ENCODE peak calls at places on chromosome 1, in four cellular contexts. F is cardiac fibroblast, X is Karpas-422, W is astrocyte of the spinal cord. V is an unnamed sample.

GRCh38 chr1:9714257-9714718 is 62.8 kb downstream of the PIK3CD start:
- DNase-seq in F (no peak), X (no peak), W (no peak), V (no peak)

GRCh38 chr1:196608401-196609113 is at the start of gene KCNT2:
- DNase-seq in F (peak), X (no peak), W (peak), V (peak)

GRCh38 chr1:157993179-157994080 is at the start of gene KIRREL1:
- DNase-seq in F (peak), X (no peak), W (peak), V (no peak)

GRCh38 chr1:109242387-109242786 is 7.0 kb upstream of the CELSR2 start:
- DNase-seq in F (peak), X (no peak), W (no peak), V (no peak)

GRCh38 chr1:206004821-206005220 is 1.6 kb upstream of the RAB7B start:
- DNase-seq in F (no peak), X (no peak), W (no peak), V (no peak)

GRCh38 chr1:8604041-8604942 is 213.1 kb downstream of the RERE start:
- DNase-seq in F (no peak), X (no peak), W (no peak), V (no peak)

GRCh38 chr1:119885903-119886783 is 10.2 kb downstream of the ADAM30 start:
- DNase-seq in F (peak), X (peak), W (peak), V (no peak)

GRCh38 chr1:110657351-110657750 is 17.4 kb downstream of the KCNA3 start:
- DNase-seq in F (no peak), X (no peak), W (no peak), V (no peak)

GRCh38 chr1:197692965-197693364 is 82.3 kb downstream of the DENND1B start:
- DNase-seq in F (peak), X (peak), W (peak), V (no peak)

GRCh38 chr1:42152119-42152518 is 1.1 kb upstream of the GUCA2B start:
- DNase-seq in F (no peak), X (no peak), W (no peak), V (no peak)

GRCh38 chr1:172742599-172743500 is 83.9 kb downstream of the FASLG start:
- DNase-seq in F (peak), X (peak), W (peak), V (no peak)

GRCh38 chr1:181508486-181509165 is 25.3 kb downstream of the CACNA1E start:
- DNase-seq in F (no peak), X (no peak), W (no peak), V (no peak)

GRCh38 chr1:87814573-87814972 is 485.9 kb downstream of the LMO4 start:
- DNase-seq in F (no peak), X (no peak), W (no peak), V (no peak)

GRCh38 chr1:78291872-78292271 is 198.9 kb upstream of the PTGFR start:
- DNase-seq in F (no peak), X (no peak), W (no peak), V (no peak)

GRCh38 chr1:153352523-153352922 is 3.9 kb upstream of the PGLYRP4 start:
- DNase-seq in F (peak), X (peak), W (peak), V (peak)

GRCh38 chr1:99456536-99456935 is 189.4 kb upstream of the PALMD start:
- DNase-seq in F (peak), X (no peak), W (peak), V (no peak)

GRCh38 chr1:200714504-200715187 is 24.0 kb upstream of the CAMSAP2 start:
- DNase-seq in F (no peak), X (no peak), W (no peak), V (no peak)

GRCh38 chr1:63662846-63663245 is 69.6 kb downstream of the PGM1 start:
- DNase-seq in F (peak), X (no peak), W (peak), V (no peak)

GRCh38 chr1:171116676-171117075 is 26.0 kb downstream of the FMO3 start:
- DNase-seq in F (no peak), X (no peak), W (no peak), V (no peak)

GRCh38 chr1:224616761-224617409 is 768 bp downstream of the CNIH3 start:
- DNase-seq in F (no peak), X (no peak), W (no peak), V (no peak)

GRCh38 chr1:224617410-224618361 is 1.6 kb downstream of the CNIH3 start:
- DNase-seq in F (no peak), X (no peak), W (no peak), V (no peak)

GRCh38 chr1:224613486-224613885 is 2.6 kb upstream of the CNIH3 start:
- DNase-seq in F (no peak), X (no peak), W (no peak), V (no peak)

GRCh38 chr1:224619209-224619608 is 3.1 kb downstream of the CNIH3 start:
- DNase-seq in F (no peak), X (no peak), W (no peak), V (no peak)

GRCh38 chr1:224615861-224616760 is at the start of gene CNIH3:
- DNase-seq in F (peak), X (no peak), W (peak), V (no peak)
- H3K4me3 ChIP-seq in F (peak), X (no peak), W (peak), V (peak)

GRCh38 chr1:26724118-26724517 is 28.3 kb downstream of the ARID1A start:
- DNase-seq in F (no peak), X (no peak), W (no peak), V (no peak)
- H3K4me3 ChIP-seq in F (no peak), X (no peak), W (no peak), V (no peak)

GRCh38 chr1:30757196-30757949 is at the start of gene LAPTM5:
- DNase-seq in F (peak), X (peak), W (peak), V (no peak)
- H3K4me3 ChIP-seq in F (no peak), X (peak), W (no peak), V (no peak)

GRCh38 chr1:24418898-24419628 is 3.5 kb downstream of the NIPAL3 start:
- DNase-seq in F (peak), X (no peak), W (peak), V (no peak)

GRCh38 chr1:24415334-24415909 is at the start of gene NIPAL3:
- DNase-seq in F (peak), X (peak), W (peak), V (peak)

GRCh38 chr1:24416666-24417391 is 1.2 kb downstream of the NIPAL3 start:
- DNase-seq in F (peak), X (peak), W (peak), V (peak)

GRCh38 chr1:24415910-24416665 is 486 bp downstream of the NIPAL3 start:
- DNase-seq in F (no peak), X (peak), W (peak), V (no peak)

GRCh38 chr1:24417681-24418080 is 2.1 kb downstream of the NIPAL3 start:
- DNase-seq in F (peak), X (no peak), W (no peak), V (no peak)
- H3K4me3 ChIP-seq in F (no peak), X (peak), W (no peak), V (no peak)